ENCODE peak calls at places on chromosomes 5 and 9, in five cellular contexts. One of them, this sample, is unnamed.
A peak's percentile ranks its signal among the peaks of the same experiment; 100 is the strongest.

GRCh38 chr9:76486151-76486550 is 27.2 kb downstream of the GCNT1 start:
- DNase-seq in Peyer's patch: no peak
- DNase-seq in cardiac fibroblast: no peak
- DNase-seq in upper lobe of right lung: no peak
- DNase-seq in H1: no peak
- DNase-seq in this sample: no peak

GRCh38 chr9:137241490-137242328 is 622 bp downstream of the TUBB4B start:
- DNase-seq in H1: no peak
- DNase-seq in cardiac fibroblast: peak; percentile 44
- DNase-seq in upper lobe of right lung: peak; percentile 85
- DNase-seq in Peyer's patch: peak; percentile 83
- DNase-seq in this sample: peak; percentile 80

GRCh38 chr5:179405054-179405416 is 59.8 kb upstream of the ADAMTS2 start:
- DNase-seq in Peyer's patch: no peak
- DNase-seq in upper lobe of right lung: no peak
- DNase-seq in cardiac fibroblast: no peak
- DNase-seq in H1: no peak
- DNase-seq in this sample: no peak

GRCh38 chr9:126395439-126396212 is 69.0 kb downstream of the MVB12B start:
- DNase-seq in H1: no peak
- DNase-seq in cardiac fibroblast: peak; percentile 51
- DNase-seq in upper lobe of right lung: no peak
- DNase-seq in Peyer's patch: peak; percentile 57
- DNase-seq in this sample: peak; percentile 31

GRCh38 chr9:114465906-114466900 is 39.1 kb downstream of the WHRN start:
- DNase-seq in upper lobe of right lung: no peak
- DNase-seq in H1: no peak
- DNase-seq in cardiac fibroblast: no peak
- DNase-seq in Peyer's patch: no peak
- DNase-seq in this sample: no peak

GRCh38 chr9:122527193-122527592 is at the start of gene OR1N1:
- DNase-seq in upper lobe of right lung: no peak
- DNase-seq in Peyer's patch: no peak
- DNase-seq in H1: no peak
- DNase-seq in cardiac fibroblast: no peak
- DNase-seq in this sample: no peak

GRCh38 chr9:35792044-35792813 is 838 bp downstream of the NPR2 start:
- DNase-seq in cardiac fibroblast: no peak
- DNase-seq in upper lobe of right lung: no peak
- DNase-seq in H1: no peak
- DNase-seq in Peyer's patch: no peak
- DNase-seq in this sample: no peak

GRCh38 chr5:73899916-73900315 is 273.9 kb downstream of the ARHGEF28 start:
- DNase-seq in H1: no peak
- DNase-seq in cardiac fibroblast: no peak
- DNase-seq in Peyer's patch: no peak
- DNase-seq in upper lobe of right lung: no peak
- DNase-seq in this sample: no peak

GRCh38 chr9:14006586-14007198 is 307.2 kb downstream of the NFIB start:
- DNase-seq in cardiac fibroblast: no peak
- DNase-seq in upper lobe of right lung: no peak
- DNase-seq in H1: no peak
- DNase-seq in Peyer's patch: no peak
- DNase-seq in this sample: no peak

GRCh38 chr9:89879711-89880110 is 274.9 kb downstream of the GADD45G start:
- DNase-seq in upper lobe of right lung: peak; percentile 42
- DNase-seq in Peyer's patch: peak; percentile 49
- DNase-seq in H1: no peak
- DNase-seq in cardiac fibroblast: no peak
- DNase-seq in this sample: no peak

GRCh38 chr9:129954868-129955550 is 88.0 kb downstream of the FNBP1 start:
- DNase-seq in upper lobe of right lung: no peak
- DNase-seq in H1: no peak
- DNase-seq in Peyer's patch: no peak
- DNase-seq in cardiac fibroblast: peak; percentile 74
- DNase-seq in this sample: no peak

GRCh38 chr5:88183255-88183654 is 85.4 kb downstream of the TMEM161B start:
- DNase-seq in H1: no peak
- DNase-seq in Peyer's patch: no peak
- DNase-seq in upper lobe of right lung: no peak
- DNase-seq in cardiac fibroblast: no peak
- DNase-seq in this sample: no peak

GRCh38 chr9:110688329-110688728 is 19.7 kb downstream of the MUSK start:
- DNase-seq in upper lobe of right lung: no peak
- DNase-seq in cardiac fibroblast: no peak
- DNase-seq in Peyer's patch: no peak
- DNase-seq in H1: no peak
- DNase-seq in this sample: no peak

GRCh38 chr5:45507174-45507573 is 189.0 kb downstream of the HCN1 start:
- DNase-seq in Peyer's patch: no peak
- DNase-seq in upper lobe of right lung: no peak
- DNase-seq in H1: no peak
- DNase-seq in cardiac fibroblast: peak; percentile 0
- DNase-seq in this sample: no peak

GRCh38 chr9:72858089-72858912 is 94.6 kb downstream of the ALDH1A1 start:
- DNase-seq in H1: no peak
- DNase-seq in upper lobe of right lung: no peak
- DNase-seq in Peyer's patch: peak; percentile 85
- DNase-seq in cardiac fibroblast: peak; percentile 35
- DNase-seq in this sample: peak; percentile 49

GRCh38 chr5:19042106-19042505 is 945.9 kb downstream of the CDH18 start:
- DNase-seq in Peyer's patch: no peak
- DNase-seq in cardiac fibroblast: no peak
- DNase-seq in H1: no peak
- DNase-seq in upper lobe of right lung: no peak
- DNase-seq in this sample: no peak

GRCh38 chr5:19044931-19045695 is 942.9 kb downstream of the CDH18 start:
- DNase-seq in Peyer's patch: no peak
- DNase-seq in cardiac fibroblast: no peak
- DNase-seq in upper lobe of right lung: no peak
- DNase-seq in H1: no peak
- DNase-seq in this sample: no peak

GRCh38 chr5:19048750-19049149 is 939.2 kb downstream of the CDH18 start:
- DNase-seq in Peyer's patch: no peak
- DNase-seq in upper lobe of right lung: no peak
- DNase-seq in H1: no peak
- DNase-seq in cardiac fibroblast: no peak
- DNase-seq in this sample: no peak

GRCh38 chr5:19047277-19047676 is 940.7 kb downstream of the CDH18 start:
- DNase-seq in cardiac fibroblast: no peak
- DNase-seq in H1: peak; percentile 38
- DNase-seq in upper lobe of right lung: no peak
- DNase-seq in Peyer's patch: no peak
- DNase-seq in this sample: no peak
- H3K4me3 ChIP-seq in cardiac fibroblast: no peak overlapping the region
- H3K4me3 ChIP-seq in H1: no peak overlapping the region
- H3K4me3 ChIP-seq in upper lobe of right lung: no peak overlapping the region
- H3K4me3 ChIP-seq in Peyer's patch: no peak overlapping the region
- H3K4me3 ChIP-seq in this sample: no peak overlapping the region

DNA sequence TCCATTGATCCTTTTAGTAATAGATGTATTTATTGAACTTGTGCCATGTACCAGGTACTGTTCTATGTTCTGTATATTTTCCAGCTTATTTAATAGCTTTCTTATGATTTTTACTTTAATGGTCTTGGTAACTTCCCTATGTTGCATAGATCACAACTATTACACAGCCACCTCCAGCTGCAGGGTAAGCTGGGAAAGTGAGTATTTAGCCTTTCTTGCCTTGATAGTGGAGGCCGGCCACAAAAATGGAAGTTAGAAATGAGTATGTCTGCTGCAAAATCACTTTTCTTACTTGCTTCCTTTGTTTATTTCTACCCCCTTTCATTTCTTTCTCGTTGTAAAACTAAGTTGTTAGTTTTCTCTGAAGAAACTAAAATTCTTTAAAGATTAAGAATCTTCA is 43.1 kb upstream of the ANKDD1B start:
- DNase-seq in cardiac fibroblast: no peak
- DNase-seq in Peyer's patch: no peak
- DNase-seq in upper lobe of right lung: no peak
- DNase-seq in H1: no peak
- DNase-seq in this sample: no peak
- H3K4me3 ChIP-seq in cardiac fibroblast: no peak overlapping the region
- H3K4me3 ChIP-seq in Peyer's patch: no peak overlapping the region
- H3K4me3 ChIP-seq in upper lobe of right lung: no peak overlapping the region
- H3K4me3 ChIP-seq in H1: no peak overlapping the region
- H3K4me3 ChIP-seq in this sample: no peak overlapping the region

GRCh38 chr9:1383823-1384580 is 333.8 kb downstream of the DMRT2 start:
- DNase-seq in upper lobe of right lung: no peak
- DNase-seq in Peyer's patch: no peak
- DNase-seq in H1: no peak
- DNase-seq in cardiac fibroblast: no peak
- DNase-seq in this sample: no peak
- H3K4me3 ChIP-seq in upper lobe of right lung: no peak overlapping the region
- H3K4me3 ChIP-seq in Peyer's patch: no peak overlapping the region
- H3K4me3 ChIP-seq in H1: no peak overlapping the region
- H3K4me3 ChIP-seq in cardiac fibroblast: no peak overlapping the region
- H3K4me3 ChIP-seq in this sample: no peak overlapping the region

DNA sequence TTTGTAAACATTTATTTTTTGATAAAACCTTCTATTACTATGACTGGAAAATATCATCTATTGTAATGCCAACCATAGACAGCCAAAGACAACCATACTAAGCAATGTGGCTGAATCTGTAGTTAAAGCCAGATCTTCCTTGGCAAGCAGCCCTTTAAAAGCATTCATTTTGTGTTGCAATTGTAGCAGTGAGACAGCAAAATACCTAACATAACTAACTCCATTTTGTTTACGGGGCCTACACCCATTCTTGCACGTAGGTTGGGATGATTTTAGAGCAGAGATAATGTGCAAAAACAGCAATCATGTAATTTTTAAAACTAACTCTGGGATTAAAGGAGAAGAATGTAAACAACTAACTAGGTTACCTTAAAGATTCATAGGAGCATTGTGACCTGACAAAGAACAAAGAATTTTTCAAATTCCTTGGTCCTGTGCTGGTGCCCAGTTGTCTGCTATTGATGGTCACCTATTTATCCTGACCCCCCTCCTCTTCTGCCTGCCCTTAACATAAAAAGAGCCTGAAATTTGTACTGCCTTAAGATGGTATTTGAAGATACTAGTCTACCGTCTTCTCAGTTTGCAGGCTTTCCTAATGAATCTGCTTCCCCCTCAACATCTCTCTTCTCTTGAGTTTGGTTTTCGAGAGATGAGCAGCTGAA is 10.6 kb downstream of the IFNA1 start:
- DNase-seq in H1: no peak
- DNase-seq in Peyer's patch: no peak
- DNase-seq in cardiac fibroblast: peak; percentile 56
- DNase-seq in upper lobe of right lung: no peak
- DNase-seq in this sample: no peak
- H3K4me3 ChIP-seq in H1: no peak overlapping the region
- H3K4me3 ChIP-seq in Peyer's patch: no peak overlapping the region
- H3K4me3 ChIP-seq in cardiac fibroblast: no peak overlapping the region
- H3K4me3 ChIP-seq in upper lobe of right lung: no peak overlapping the region
- H3K4me3 ChIP-seq in this sample: no peak overlapping the region

GRCh38 chr5:176810687-176811501 is 535 bp downstream of the UNC5A start:
- DNase-seq in H1: no peak
- DNase-seq in Peyer's patch: no peak
- DNase-seq in cardiac fibroblast: peak; percentile 12
- DNase-seq in upper lobe of right lung: no peak
- DNase-seq in this sample: no peak
- H3K4me3 ChIP-seq in H1: peak overlapping the region; percentile 49
- H3K4me3 ChIP-seq in Peyer's patch: peak overlapping the region; percentile 21
- H3K4me3 ChIP-seq in cardiac fibroblast: peak overlapping the region; percentile 18
- H3K4me3 ChIP-seq in upper lobe of right lung: no peak overlapping the region
- H3K4me3 ChIP-seq in this sample: no peak overlapping the region

GRCh38 chr9:95008151-95008771 is 281.8 kb downstream of the AOPEP start:
- DNase-seq in cardiac fibroblast: peak; percentile 19
- DNase-seq in H1: no peak
- DNase-seq in upper lobe of right lung: no peak
- DNase-seq in Peyer's patch: peak; percentile 63
- DNase-seq in this sample: peak; percentile 38
- H3K4me3 ChIP-seq in cardiac fibroblast: peak overlapping the region; percentile 80
- H3K4me3 ChIP-seq in H1: no peak overlapping the region
- H3K4me3 ChIP-seq in upper lobe of right lung: peak overlapping the region; percentile 73
- H3K4me3 ChIP-seq in Peyer's patch: peak overlapping the region; percentile 92
- H3K4me3 ChIP-seq in this sample: peak overlapping the region; percentile 84

GRCh38 chr9:134360897-134361296 is 34.6 kb downstream of the RXRA start:
- DNase-seq in cardiac fibroblast: peak; percentile 73
- DNase-seq in H1: no peak
- DNase-seq in upper lobe of right lung: no peak
- DNase-seq in Peyer's patch: peak; percentile 83
- DNase-seq in this sample: no peak

GRCh38 chr9:134359493-134360179 is 33.4 kb downstream of the RXRA start:
- DNase-seq in Peyer's patch: no peak
- DNase-seq in cardiac fibroblast: no peak
- DNase-seq in upper lobe of right lung: no peak
- DNase-seq in H1: no peak
- DNase-seq in this sample: no peak

GRCh38 chr9:134361426-134361825 is 35.2 kb downstream of the RXRA start:
- DNase-seq in cardiac fibroblast: no peak
- DNase-seq in Peyer's patch: no peak
- DNase-seq in upper lobe of right lung: no peak
- DNase-seq in H1: no peak
- DNase-seq in this sample: no peak

GRCh38 chr9:134358968-134359319 is 32.7 kb downstream of the RXRA start:
- DNase-seq in H1: no peak
- DNase-seq in Peyer's patch: no peak
- DNase-seq in cardiac fibroblast: no peak
- DNase-seq in upper lobe of right lung: no peak
- DNase-seq in this sample: no peak

GRCh38 chr9:134360180-134360759 is 34.0 kb downstream of the RXRA start:
- DNase-seq in H1: no peak
- DNase-seq in Peyer's patch: no peak
- DNase-seq in upper lobe of right lung: no peak
- DNase-seq in cardiac fibroblast: no peak
- DNase-seq in this sample: no peak
- H3K4me3 ChIP-seq in H1: no peak overlapping the region
- H3K4me3 ChIP-seq in Peyer's patch: no peak overlapping the region
- H3K4me3 ChIP-seq in upper lobe of right lung: no peak overlapping the region
- H3K4me3 ChIP-seq in cardiac fibroblast: no peak overlapping the region
- H3K4me3 ChIP-seq in this sample: no peak overlapping the region

GRCh38 chr9:133125706-133126696 is 5.0 kb upstream of the RALGDS start:
- DNase-seq in upper lobe of right lung: peak; percentile 75
- DNase-seq in Peyer's patch: peak; percentile 72
- DNase-seq in H1: no peak
- DNase-seq in cardiac fibroblast: peak; percentile 71
- DNase-seq in this sample: peak; percentile 45
- H3K4me3 ChIP-seq in upper lobe of right lung: peak overlapping the region; percentile 41
- H3K4me3 ChIP-seq in Peyer's patch: peak overlapping the region; percentile 44
- H3K4me3 ChIP-seq in H1: no peak overlapping the region
- H3K4me3 ChIP-seq in cardiac fibroblast: no peak overlapping the region
- H3K4me3 ChIP-seq in this sample: peak overlapping the region; percentile 35